ENCODE peak calls at places on chromosomes 2 and 18, in six cellular contexts. One of them, this sample, is unnamed. For H3K4me1, the result is how much of the 10 kb centered on the place peaks cover.

GRCh38 chr18:79859314-79859713 is 61.6 kb downstream of the KCNG2 start:
- DNase-seq in SK-N-SH: no peak
- DNase-seq in sigmoid colon: no peak
- DNase-seq in A549: no peak
- DNase-seq in transverse colon: no peak
- DNase-seq in H1: no peak
- DNase-seq in this sample: no peak

GRCh38 chr2:199851886-199852285 is 894 bp upstream of the FTCDNL1 start:
- DNase-seq in SK-N-SH: no peak
- DNase-seq in sigmoid colon: no peak
- DNase-seq in A549: no peak
- DNase-seq in transverse colon: no peak
- DNase-seq in H1: no peak
- DNase-seq in this sample: no peak

GRCh38 chr2:157897106-157897971 is 21.2 kb upstream of the ACVR1 start:
- DNase-seq in SK-N-SH: no peak
- DNase-seq in sigmoid colon: no peak
- DNase-seq in A549: no peak
- DNase-seq in transverse colon: no peak
- DNase-seq in H1: no peak
- DNase-seq in this sample: no peak

GRCh38 chr2:105297211-105297610 is 32.3 kb downstream of the TGFBRAP1 start:
- DNase-seq in SK-N-SH: no peak
- DNase-seq in sigmoid colon: no peak
- DNase-seq in A549: no peak
- DNase-seq in transverse colon: no peak
- DNase-seq in H1: no peak
- DNase-seq in this sample: no peak

GRCh38 chr2:156445311-156446218 is 9.4 kb downstream of the GPD2 start:
- DNase-seq in SK-N-SH: no peak
- DNase-seq in sigmoid colon: no peak
- DNase-seq in A549: peak
- DNase-seq in transverse colon: no peak
- DNase-seq in H1: no peak
- DNase-seq in this sample: no peak

GRCh38 chr2:148122788-148123187 is 101.9 kb downstream of the MBD5 start:
- DNase-seq in SK-N-SH: no peak
- DNase-seq in sigmoid colon: no peak
- DNase-seq in A549: no peak
- DNase-seq in transverse colon: no peak
- DNase-seq in H1: no peak
- DNase-seq in this sample: no peak

GRCh38 chr2:29187926-29188325 is 72.7 kb downstream of the CLIP4 start:
- DNase-seq in SK-N-SH: no peak
- DNase-seq in sigmoid colon: no peak
- DNase-seq in A549: no peak
- DNase-seq in transverse colon: no peak
- DNase-seq in H1: no peak
- DNase-seq in this sample: no peak

GRCh38 chr2:112077814-112078213 is 22.7 kb downstream of the TMEM87B start:
- DNase-seq in SK-N-SH: no peak
- DNase-seq in sigmoid colon: no peak
- DNase-seq in A549: no peak
- DNase-seq in transverse colon: no peak
- DNase-seq in H1: no peak
- DNase-seq in this sample: no peak

GRCh38 chr2:8391584-8391983 is 290.3 kb upstream of the ID2 start:
- DNase-seq in SK-N-SH: no peak
- DNase-seq in sigmoid colon: no peak
- DNase-seq in A549: no peak
- DNase-seq in transverse colon: no peak
- DNase-seq in H1: no peak
- DNase-seq in this sample: no peak

GRCh38 chr2:122391726-122392125 is 636.3 kb downstream of the TSN start:
- DNase-seq in SK-N-SH: no peak
- DNase-seq in sigmoid colon: no peak
- DNase-seq in A549: no peak
- DNase-seq in transverse colon: no peak
- DNase-seq in H1: no peak
- DNase-seq in this sample: no peak

GRCh38 chr2:60602828-60603532 is 49.5 kb upstream of the BCL11A start:
- DNase-seq in SK-N-SH: no peak
- DNase-seq in sigmoid colon: no peak
- DNase-seq in A549: no peak
- DNase-seq in transverse colon: no peak
- DNase-seq in H1: no peak
- DNase-seq in this sample: no peak

GRCh38 chr2:218997730-218998129 is 4.5 kb upstream of the CRYBA2 start:
- DNase-seq in SK-N-SH: peak
- DNase-seq in sigmoid colon: no peak
- DNase-seq in A549: no peak
- DNase-seq in transverse colon: no peak
- DNase-seq in H1: no peak
- DNase-seq in this sample: no peak

GRCh38 chr2:218998414-218999002 is 5.3 kb upstream of the CRYBA2 start:
- DNase-seq in SK-N-SH: no peak
- DNase-seq in sigmoid colon: no peak
- DNase-seq in A549: no peak
- DNase-seq in transverse colon: no peak
- DNase-seq in H1: no peak
- DNase-seq in this sample: no peak

GRCh38 chr2:218995972-218996644 is 2.9 kb upstream of the CRYBA2 start:
- DNase-seq in SK-N-SH: peak
- DNase-seq in sigmoid colon: peak
- DNase-seq in A549: peak
- DNase-seq in transverse colon: peak
- DNase-seq in H1: peak
- DNase-seq in this sample: peak

GRCh38 chr2:218995561-218995960 is 2.3 kb upstream of the CRYBA2 start:
- DNase-seq in SK-N-SH: no peak
- DNase-seq in sigmoid colon: no peak
- DNase-seq in A549: no peak
- DNase-seq in transverse colon: no peak
- DNase-seq in H1: no peak
- DNase-seq in this sample: no peak

DNA sequence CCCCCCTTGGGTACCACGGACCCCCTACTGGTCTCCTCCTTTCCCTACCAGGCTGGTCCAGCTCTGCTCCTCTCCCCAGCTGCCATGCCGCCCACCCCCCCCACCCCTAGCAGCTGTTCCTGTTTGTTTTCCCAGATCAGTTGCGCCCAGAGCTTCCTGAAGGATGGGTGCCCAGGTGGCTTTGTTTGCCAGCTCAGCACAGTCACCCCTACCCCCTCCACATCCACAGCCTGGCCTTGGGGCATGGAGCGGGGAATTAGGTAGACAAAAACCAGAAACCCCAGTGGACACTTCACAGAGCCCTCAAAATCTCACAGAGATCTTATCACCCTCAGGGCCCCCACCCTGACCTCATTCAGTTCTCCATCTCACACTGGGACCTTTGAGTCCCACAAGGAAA is 3.7 kb upstream of the CRYBA2 start:
- DNase-seq in SK-N-SH: peak
- DNase-seq in sigmoid colon: no peak
- DNase-seq in A549: no peak
- DNase-seq in transverse colon: no peak
- DNase-seq in H1: no peak
- DNase-seq in this sample: no peak
- H3K4me1 ChIP-seq in SK-N-SH: half or more
- H3K4me1 ChIP-seq in sigmoid colon: under half
- H3K4me1 ChIP-seq in A549: under half
- H3K4me1 ChIP-seq in transverse colon: under half
- H3K4me1 ChIP-seq in H1: under half
- H3K4me1 ChIP-seq in this sample: under half

DNA sequence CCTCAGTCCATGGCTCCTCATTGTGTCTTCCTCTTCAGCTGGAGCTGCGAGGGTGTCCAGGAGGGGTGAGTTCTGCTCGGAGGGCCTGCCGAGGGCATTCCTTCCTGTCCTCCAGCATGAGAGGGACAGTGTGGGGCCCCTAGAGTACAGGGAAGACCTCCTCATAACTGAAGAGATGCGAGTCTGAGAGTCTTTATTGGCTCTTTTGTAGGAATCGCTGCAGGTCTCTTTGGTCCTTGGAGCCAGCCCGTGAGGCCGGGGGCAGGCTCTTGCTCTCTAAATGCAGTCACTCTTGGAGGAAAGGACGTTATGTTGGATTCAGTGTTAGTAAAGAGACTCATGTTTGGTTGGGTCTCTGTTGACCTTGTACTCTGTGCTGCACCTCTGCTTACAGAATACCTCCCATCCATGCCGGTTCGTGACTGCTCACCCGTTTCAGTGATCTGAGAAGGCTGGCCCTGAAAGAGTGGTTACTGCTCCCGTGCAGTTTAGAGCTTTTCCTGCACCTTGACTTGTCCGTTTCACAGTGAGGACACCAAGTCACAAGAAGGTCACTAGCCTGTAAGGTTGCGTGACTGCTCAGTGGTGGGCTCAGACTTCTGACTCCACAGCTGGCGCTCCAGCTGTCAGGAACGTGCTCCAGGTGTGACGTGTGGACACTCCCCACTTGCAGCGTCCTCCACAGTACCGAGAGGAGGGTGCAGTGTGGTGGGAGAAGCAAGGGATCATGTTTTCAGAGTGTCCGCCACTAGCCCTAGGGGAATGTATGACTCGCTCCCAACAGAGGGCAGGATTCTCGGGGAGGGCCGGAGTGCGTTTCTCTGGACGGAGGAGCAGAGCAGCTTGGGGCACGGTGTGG is 7.8 kb downstream of the ATG4B start:
- DNase-seq in SK-N-SH: no peak
- DNase-seq in sigmoid colon: no peak
- DNase-seq in A549: no peak
- DNase-seq in transverse colon: no peak
- DNase-seq in H1: no peak
- DNase-seq in this sample: no peak
- TF ChIP-seq EP300 in SK-N-SH: no peak
- TF ChIP-seq EP300 in sigmoid colon: no peak
- TF ChIP-seq EP300 in A549: no peak
- TF ChIP-seq EP300 in transverse colon: no peak
- TF ChIP-seq EP300 in H1: no peak
- TF ChIP-seq EP300 in this sample: no peak

GRCh38 chr2:74225698-74226459 is 27.5 kb downstream of the MTHFD2 start:
- DNase-seq in SK-N-SH: no peak
- DNase-seq in sigmoid colon: no peak
- DNase-seq in A549: no peak
- DNase-seq in transverse colon: no peak
- DNase-seq in H1: no peak
- DNase-seq in this sample: no peak
- H3K27ac ChIP-seq in SK-N-SH: no peak
- H3K27ac ChIP-seq in sigmoid colon: no peak
- H3K27ac ChIP-seq in A549: no peak
- H3K27ac ChIP-seq in transverse colon: no peak
- H3K27ac ChIP-seq in H1: no peak
- H3K27ac ChIP-seq in this sample: no peak

GRCh38 chr2:215717627-215718412 is 282.0 kb upstream of the FN1 start:
- DNase-seq in SK-N-SH: no peak
- DNase-seq in sigmoid colon: no peak
- DNase-seq in A549: no peak
- DNase-seq in transverse colon: no peak
- DNase-seq in H1: no peak
- DNase-seq in this sample: no peak
- H3K4me1 ChIP-seq in SK-N-SH: under half
- H3K4me1 ChIP-seq in sigmoid colon: under half
- H3K4me1 ChIP-seq in A549: under half
- H3K4me1 ChIP-seq in transverse colon: under half
- H3K4me1 ChIP-seq in H1: under half
- H3K4me1 ChIP-seq in this sample: under half

GRCh38 chr2:151933266-151933804 is 105.1 kb upstream of the ARL5A start:
- DNase-seq in SK-N-SH: no peak
- DNase-seq in sigmoid colon: no peak
- DNase-seq in A549: no peak
- DNase-seq in transverse colon: no peak
- DNase-seq in H1: no peak
- DNase-seq in this sample: no peak

GRCh38 chr2:151930042-151930441 is 101.8 kb upstream of the ARL5A start:
- DNase-seq in SK-N-SH: no peak
- DNase-seq in sigmoid colon: no peak
- DNase-seq in A549: no peak
- DNase-seq in transverse colon: no peak
- DNase-seq in H1: no peak
- DNase-seq in this sample: no peak

GRCh38 chr2:151928380-151928779 is 100.2 kb upstream of the ARL5A start:
- DNase-seq in SK-N-SH: no peak
- DNase-seq in sigmoid colon: no peak
- DNase-seq in A549: peak
- DNase-seq in transverse colon: no peak
- DNase-seq in H1: no peak
- DNase-seq in this sample: no peak

GRCh38 chr2:151927501-151928221 is 99.4 kb upstream of the ARL5A start:
- DNase-seq in SK-N-SH: no peak
- DNase-seq in sigmoid colon: no peak
- DNase-seq in A549: no peak
- DNase-seq in transverse colon: no peak
- DNase-seq in H1: no peak
- DNase-seq in this sample: no peak

DNA sequence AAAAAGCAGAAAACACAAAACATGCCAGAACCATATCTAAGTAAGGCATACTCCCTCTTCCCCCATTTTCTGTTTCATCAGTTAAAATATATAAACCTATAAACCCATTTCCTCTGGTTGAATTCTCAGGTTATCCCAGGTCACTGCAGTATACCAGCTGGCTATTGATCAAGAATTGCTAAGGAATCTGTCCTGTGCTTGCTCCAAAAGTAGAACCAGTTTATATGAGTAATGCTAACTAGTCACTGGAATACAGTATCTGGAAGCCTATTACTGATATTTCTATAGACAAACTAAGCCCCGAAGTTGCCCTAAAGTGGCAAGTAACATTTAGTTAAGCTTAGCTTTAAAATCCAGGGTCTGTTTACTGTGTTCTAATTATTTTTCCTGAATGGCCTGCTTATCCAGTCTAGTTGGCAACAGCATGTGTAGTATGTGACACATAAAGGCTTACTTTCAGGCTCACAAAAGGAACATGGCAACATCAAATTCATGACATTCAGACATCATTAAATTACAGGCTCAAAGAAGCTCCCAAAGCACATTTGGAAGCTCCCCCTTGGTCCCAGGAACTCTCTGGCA is 102.9 kb upstream of the ARL5A start:
- DNase-seq in SK-N-SH: no peak
- DNase-seq in sigmoid colon: no peak
- DNase-seq in A549: no peak
- DNase-seq in transverse colon: no peak
- DNase-seq in H1: no peak
- DNase-seq in this sample: no peak
- TF ChIP-seq EP300 in SK-N-SH: no peak
- TF ChIP-seq EP300 in sigmoid colon: no peak
- TF ChIP-seq EP300 in A549: no peak
- TF ChIP-seq EP300 in transverse colon: no peak
- TF ChIP-seq EP300 in H1: no peak
- TF ChIP-seq EP300 in this sample: no peak

GRCh38 chr2:128325665-128326181 is 7.1 kb upstream of the HS6ST1 start:
- DNase-seq in SK-N-SH: peak
- DNase-seq in sigmoid colon: peak
- DNase-seq in A549: no peak
- DNase-seq in transverse colon: no peak
- DNase-seq in H1: no peak
- DNase-seq in this sample: peak
- H3K27ac ChIP-seq in SK-N-SH: no peak
- H3K27ac ChIP-seq in sigmoid colon: peak
- H3K27ac ChIP-seq in A549: no peak
- H3K27ac ChIP-seq in transverse colon: peak
- H3K27ac ChIP-seq in H1: no peak
- H3K27ac ChIP-seq in this sample: no peak

This sample was measured in ovary.